ENCODE peak calls at places on chromosomes 1 and 21, in ten cellular contexts. D is ovary, F is AG09309, M is upper lobe of right lung, N is fibroblast of the aortic adventitia, X is mucosa of descending colon, G is fibroblast of mammary gland, J is HFFc6, R is B cell, C is lower leg skin. B is an unnamed sample.

GRCh38 chr21:36698160-36699025 is 522 bp upstream of the SIM2 start:
- DNase-seq in M (peak), G (no peak), N (no peak), R (no peak), F (no peak), D (no peak), C (no peak), X (no peak), J (no peak), B (peak)

GRCh38 chr1:31814631-31815306 is 1.1 kb downstream of the SPOCD1 start:
- DNase-seq in C (peak), F (no peak), J (no peak), R (no peak), D (no peak), M (no peak), G (no peak), N (no peak), X (no peak), B (no peak)

GRCh38 chr1:159005676-159006075 is 4.0 kb upstream of the IFI16 start:
- DNase-seq in J (no peak), R (peak), N (peak), D (no peak), X (no peak), C (no peak), F (no peak), M (no peak), G (peak), B (no peak)

GRCh38 chr1:39926820-39927219 is 25.1 kb upstream of the MYCL start:
- DNase-seq in N (peak), C (no peak), X (no peak), D (no peak), J (no peak), R (no peak), M (no peak), F (no peak), G (no peak), B (no peak)

GRCh38 chr1:203649551-203650011 is 22.9 kb downstream of the ATP2B4 start:
- DNase-seq in C (no peak), F (no peak), G (no peak), R (peak), M (no peak), D (no peak), X (no peak), J (no peak), N (no peak), B (peak)

GRCh38 chr1:25168193-25169071 is 63.9 kb downstream of the SYF2 start:
- DNase-seq in C (peak), M (no peak), R (no peak), N (no peak), X (peak), D (no peak), J (no peak), G (no peak), F (no peak), B (no peak)

GRCh38 chr1:234887026-234887910 is 241.4 kb downstream of the TOMM20 start:
- DNase-seq in R (no peak), N (peak), J (peak), X (no peak), F (no peak), M (no peak), D (peak), C (no peak), G (peak), B (no peak)

GRCh38 chr1:201841265-201841912 is 12.4 kb downstream of the IPO9 start:
- DNase-seq in R (no peak), N (no peak), M (no peak), G (no peak), D (no peak), F (no peak), J (no peak), X (no peak), C (no peak), B (no peak)

GRCh38 chr1:244054924-244055263 is 3.8 kb downstream of the ZBTB18 start:
- DNase-seq in J (no peak), X (no peak), M (no peak), G (no peak), F (no peak), C (peak), R (no peak), D (no peak), N (no peak), B (no peak)

DNA sequence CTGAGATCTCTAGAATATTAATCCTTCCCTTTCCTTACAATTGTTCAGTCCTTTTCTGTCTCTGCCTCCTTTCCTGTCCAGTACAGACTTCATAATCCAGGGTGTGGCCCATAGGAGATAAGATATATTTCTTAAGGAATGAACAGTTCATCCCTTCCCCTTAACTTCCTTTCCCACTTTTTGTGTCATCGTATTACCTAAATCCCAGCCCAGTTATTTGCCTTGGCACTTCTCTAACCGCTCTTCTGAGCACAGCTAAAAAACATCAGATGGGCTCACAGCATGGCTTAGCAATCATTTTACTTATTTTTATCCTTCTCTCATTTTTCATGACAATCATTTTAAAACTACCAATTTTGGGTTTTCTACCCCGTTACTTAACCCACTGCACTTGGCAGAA is 39.6 kb downstream of the F3 start:
- DNase-seq in F (no peak), M (no peak), C (no peak), J (no peak), N (peak), D (no peak), X (no peak), R (no peak), G (no peak), B (no peak)
- TF ChIP-seq CTCF in F (no peak), M (no peak), C (no peak), J (no peak), N (no peak), D (no peak), X (no peak), R (no peak), G (no peak), B (no peak)

GRCh38 chr21:14862794-14863720 is 201.7 kb downstream of the NRIP1 start:
- DNase-seq in F (no peak), J (no peak), M (no peak), G (peak), N (peak), C (no peak), D (no peak), X (no peak), R (no peak), B (no peak)
- TF ChIP-seq CTCF in F (peak), J (peak), M (peak), G (peak), N (peak), C (no peak), D (no peak), X (no peak), R (peak), B (peak)

GRCh38 chr1:3649342-3650247 is at the start of gene WRAP73:
- DNase-seq in N (peak), R (peak), J (peak), G (peak), F (peak), X (peak), C (peak), D (peak), M (peak), B (peak)
- TF ChIP-seq CTCF in N (peak), R (peak), J (peak), G (no peak), F (peak), X (no peak), C (no peak), D (no peak), M (peak), B (peak)

DNA sequence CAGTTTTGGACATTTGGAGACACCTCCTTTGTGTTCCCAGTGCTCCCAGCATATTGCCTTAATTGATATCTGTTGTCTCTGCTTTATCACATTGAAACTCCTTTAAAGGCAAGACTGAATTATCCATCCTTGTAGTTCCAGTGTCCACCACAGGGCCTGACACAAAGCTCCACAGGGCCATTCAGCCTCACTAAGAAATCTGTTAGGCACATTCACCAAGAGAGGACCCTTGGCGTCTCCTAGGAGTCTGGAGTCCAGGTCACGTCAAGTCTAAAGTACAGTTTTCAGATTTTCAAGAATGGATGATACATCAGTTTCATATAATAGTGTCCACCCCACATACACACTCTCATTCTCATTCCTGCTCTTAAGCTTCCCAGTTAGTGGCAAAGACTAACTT is 4.8 kb downstream of the ACP6 start:
- DNase-seq in M (no peak), D (no peak), J (no peak), G (peak), N (no peak), C (no peak), R (no peak), F (no peak), X (no peak), B (no peak)
- TF ChIP-seq CTCF in M (no peak), D (no peak), J (peak), G (peak), N (peak), C (no peak), R (peak), F (peak), X (no peak), B (no peak)

DNA sequence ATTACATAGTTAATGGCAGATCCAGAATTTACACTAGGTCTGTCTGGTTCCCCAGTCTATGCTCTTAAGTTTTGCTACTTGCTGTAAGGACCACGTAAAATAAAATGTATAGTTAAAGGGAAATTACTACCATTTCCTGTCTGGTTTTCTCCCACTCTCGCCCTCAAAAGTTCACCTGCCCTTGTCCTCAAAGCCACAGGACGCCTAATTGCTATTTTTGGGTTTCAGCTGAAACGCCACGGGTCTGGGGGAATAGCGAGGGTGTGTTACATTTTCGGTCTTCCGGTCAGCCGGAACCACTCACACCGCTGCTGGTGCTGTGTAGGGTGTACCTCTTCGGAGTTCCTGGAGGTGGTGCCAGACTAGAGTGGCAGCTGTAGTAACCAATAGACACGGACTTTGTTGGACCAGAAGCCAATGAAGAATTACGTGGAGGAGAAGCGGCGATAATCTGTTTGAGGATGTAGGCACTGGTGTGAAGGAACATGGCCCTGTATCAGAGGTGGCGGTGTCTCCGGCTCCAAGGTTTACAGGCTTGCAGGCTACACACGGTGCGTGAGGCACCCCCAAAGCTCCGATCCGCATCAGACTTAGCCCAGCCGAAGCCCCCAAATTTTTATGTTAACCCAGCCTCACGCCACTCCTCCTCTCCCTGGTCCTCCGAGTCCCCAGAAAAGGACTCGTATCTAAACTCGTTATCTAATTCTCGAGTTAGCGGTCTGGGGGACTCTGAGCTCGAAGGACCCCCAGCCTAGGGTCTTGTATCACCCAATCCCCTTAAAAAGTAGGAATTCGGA is at the start of gene TARS2:
- DNase-seq in F (peak), M (peak), N (peak), G (peak), J (peak), R (peak), X (peak), C (peak), D (peak), B (peak)
- TF ChIP-seq CTCF in F (peak), M (peak), N (peak), G (peak), J (peak), R (no peak), X (peak), C (peak), D (peak), B (no peak)

DNA sequence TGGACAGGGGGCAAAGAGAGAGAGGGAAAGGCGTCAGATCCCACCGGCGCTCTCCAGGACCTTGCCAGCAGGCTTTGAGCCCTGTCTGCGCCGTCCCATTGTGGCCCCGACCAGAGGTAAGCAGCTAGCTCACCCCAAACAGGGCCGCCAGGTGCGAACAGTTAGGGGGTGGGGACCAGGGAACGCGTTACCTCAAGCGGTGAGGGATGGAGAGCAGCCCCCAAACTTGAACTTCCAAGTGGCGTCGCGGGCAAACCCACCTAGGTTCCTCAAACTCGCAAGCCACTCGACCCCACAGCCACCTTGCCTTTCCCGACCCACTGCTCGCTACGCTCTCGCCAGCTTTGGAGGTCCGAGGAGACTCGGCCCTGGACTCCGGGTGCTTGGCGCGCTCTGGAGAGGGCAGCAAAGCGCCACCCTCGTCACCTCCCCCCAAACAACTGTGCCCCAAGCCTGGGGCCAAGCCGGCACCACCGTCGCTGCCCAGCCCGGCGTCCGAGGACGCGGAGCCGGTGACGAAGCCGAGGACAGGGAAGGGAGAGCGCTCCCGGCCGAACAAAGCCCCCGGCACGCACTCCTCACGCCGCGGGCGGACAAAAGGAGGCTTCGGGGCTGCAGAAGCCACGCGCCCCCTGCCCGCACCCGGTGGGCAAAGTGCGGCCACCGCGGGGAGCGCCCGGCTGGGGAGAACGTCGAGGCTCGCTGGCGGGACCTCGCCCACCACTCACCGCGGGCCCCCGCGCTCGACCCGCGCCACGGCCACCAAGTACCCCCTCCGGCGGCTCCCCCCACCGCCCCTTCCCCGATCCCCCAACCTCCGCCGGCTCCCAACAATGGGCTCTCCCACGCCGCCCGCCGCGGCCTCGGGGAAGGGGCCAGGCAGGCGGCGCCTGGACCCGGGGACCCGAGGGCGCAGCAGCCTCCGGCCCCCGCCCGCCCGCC is 984 bp downstream of the SSBP3 start:
- DNase-seq in D (peak), R (no peak), J (no peak), C (peak), M (peak), F (no peak), G (no peak), X (peak), N (no peak), B (peak)
- TF ChIP-seq CTCF in D (no peak), R (no peak), J (no peak), C (no peak), M (no peak), F (no peak), G (no peak), X (no peak), N (no peak), B (no peak)

GRCh38 chr1:41762251-41762650 is 156.5 kb downstream of the HIVEP3 start:
- DNase-seq in D (no peak), F (no peak), X (no peak), M (no peak), R (no peak), J (no peak), N (no peak), C (no peak), G (no peak), B (no peak)
- TF ChIP-seq CTCF in D (no peak), F (peak), X (no peak), M (no peak), R (no peak), J (no peak), N (no peak), C (no peak), G (no peak), B (no peak)

GRCh38 chr1:147738739-147739476 is 21.5 kb downstream of the GJA5 start:
- DNase-seq in C (no peak), J (no peak), X (no peak), M (no peak), G (no peak), D (no peak), F (no peak), N (no peak), R (no peak), B (no peak)

GRCh38 chr1:147736847-147737246 is 23.6 kb downstream of the GJA5 start:
- DNase-seq in M (no peak), G (no peak), F (no peak), X (no peak), D (no peak), C (no peak), J (no peak), N (no peak), R (no peak), B (no peak)

GRCh38 chr1:147738129-147738528 is 22.3 kb downstream of the GJA5 start:
- DNase-seq in C (no peak), F (no peak), G (no peak), D (no peak), N (no peak), R (no peak), M (no peak), X (no peak), J (no peak), B (no peak)

GRCh38 chr1:147741075-147741474 is 19.3 kb downstream of the GJA5 start:
- DNase-seq in R (no peak), X (no peak), F (no peak), C (no peak), D (no peak), N (peak), J (no peak), M (no peak), G (no peak), B (no peak)

DNA sequence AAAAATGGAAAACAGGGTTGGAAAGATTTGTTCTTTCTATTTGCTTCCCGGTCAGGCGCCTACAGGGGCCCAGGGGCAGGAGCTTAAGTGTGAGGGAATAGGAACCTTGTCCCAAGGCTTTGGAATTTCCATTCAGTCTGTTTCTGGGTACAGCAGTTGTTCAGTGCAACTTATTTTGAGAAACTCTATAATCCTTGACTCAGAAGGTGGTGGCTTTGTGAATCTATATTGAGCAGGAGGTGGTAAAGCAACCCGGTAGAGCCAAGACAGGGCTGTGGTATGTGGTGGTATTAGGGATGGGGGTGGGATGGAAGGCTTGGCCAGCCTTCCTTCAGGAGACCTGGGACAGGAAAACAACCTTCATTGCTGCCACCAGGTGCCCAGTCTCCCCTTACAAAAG is 20.0 kb downstream of the GJA5 start:
- DNase-seq in R (no peak), N (no peak), J (no peak), G (no peak), F (no peak), M (no peak), X (no peak), D (no peak), C (no peak), B (no peak)
- TF ChIP-seq CTCF in R (no peak), N (no peak), J (no peak), G (no peak), F (no peak), M (no peak), X (no peak), D (no peak), C (no peak), B (no peak)

GRCh38 chr1:18607289-18607760 is 23.3 kb upstream of the PAX7 start:
- DNase-seq in X (no peak), R (no peak), J (no peak), F (no peak), M (no peak), C (no peak), G (no peak), D (no peak), N (no peak), B (no peak)

GRCh38 chr1:18612088-18612487 is 18.6 kb upstream of the PAX7 start:
- DNase-seq in X (no peak), F (no peak), R (no peak), D (no peak), G (no peak), N (no peak), C (no peak), M (no peak), J (no peak), B (no peak)

GRCh38 chr1:18611311-18611710 is 19.3 kb upstream of the PAX7 start:
- DNase-seq in N (no peak), X (no peak), C (no peak), D (no peak), R (no peak), F (no peak), G (no peak), M (no peak), J (no peak), B (no peak)

GRCh38 chr1:18606443-18607288 is 24.0 kb upstream of the PAX7 start:
- DNase-seq in M (no peak), G (no peak), N (no peak), R (no peak), J (no peak), X (no peak), F (no peak), D (no peak), C (no peak), B (no peak)

DNA sequence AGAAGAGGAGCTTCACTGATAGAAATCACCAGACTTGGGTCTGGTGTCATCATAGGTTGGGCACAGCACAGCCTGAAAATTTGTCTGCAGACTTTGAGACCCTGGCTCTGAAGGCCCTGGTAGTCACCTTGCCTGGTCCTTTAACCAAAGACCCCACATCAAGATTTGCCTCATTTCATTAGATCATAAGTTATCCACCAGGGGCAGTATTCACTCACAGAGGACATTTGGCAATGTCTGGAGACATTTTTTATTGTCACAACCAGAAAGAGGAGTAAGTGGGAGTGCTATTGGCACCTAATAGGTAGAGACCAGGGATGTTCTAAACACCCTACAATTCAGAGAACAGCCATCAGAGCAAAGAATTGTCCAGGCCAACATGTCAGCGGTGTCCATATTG is 22.1 kb upstream of the PAX7 start:
- DNase-seq in M (no peak), C (no peak), G (no peak), F (no peak), J (no peak), X (no peak), D (no peak), N (no peak), R (no peak), B (no peak)
- TF ChIP-seq CTCF in M (no peak), C (no peak), G (peak), F (no peak), J (peak), X (no peak), D (no peak), N (no peak), R (no peak), B (no peak)